ENCODE peak calls at places on chromosomes 3 and 15, in ten cellular contexts. V, R, G, H, A, T, N, U, E and X are unnamed samples.
A peak's percentile ranks its signal among the peaks of the same experiment; 100 is the strongest.

GRCh38 chr3:53160660-53161344 is at the start of gene PRKCD:
- DNase-seq in V (peak; percentile 84), R (peak; percentile 60), G (peak; percentile 86), H (peak; percentile 94), A (peak; percentile 92), T (peak; percentile 50), N (peak; percentile 82), U (peak; percentile 92), E (peak; percentile 72), X (peak; percentile 94)

GRCh38 chr3:53715815-53716483 is 130.3 kb downstream of the CHDH start:
- DNase-seq in V (no peak), R (no peak), G (no peak), H (no peak), A (no peak), T (no peak), N (no peak), U (no peak), E (no peak), X (no peak)

GRCh38 chr15:85607141-85607806 is 187.5 kb downstream of the KLHL25 start:
- DNase-seq in V (no peak), R (no peak), G (no peak), H (no peak), A (no peak), T (no peak), N (no peak), U (no peak), E (no peak), X (no peak)

GRCh38 chr3:50256978-50257890 is 11.7 kb upstream of the SEMA3B start:
- DNase-seq in V (no peak), R (no peak), G (peak; percentile 37), H (no peak), A (no peak), T (no peak), N (peak; percentile 78), U (no peak), E (no peak), X (no peak)

GRCh38 chr15:42151736-42152135 is 4.7 kb downstream of the PLA2G4F start:
- DNase-seq in V (no peak), R (no peak), G (no peak), H (peak; percentile 33), A (no peak), T (no peak), N (no peak), U (no peak), E (no peak), X (peak; percentile 20)

GRCh38 chr3:53570709-53571108 is 76.3 kb downstream of the CACNA1D start:
- DNase-seq in V (no peak), R (no peak), G (peak; percentile 25), H (peak; percentile 83), A (no peak), T (no peak), N (peak; percentile 86), U (no peak), E (no peak), X (no peak)

GRCh38 chr3:190519886-190520285 is 6.0 kb downstream of the IL1RAP start:
- DNase-seq in V (no peak), R (no peak), G (no peak), H (no peak), A (peak; percentile 69), T (no peak), N (no peak), U (no peak), E (no peak), X (no peak)

GRCh38 chr3:51718547-51719412 is 11.9 kb downstream of the GRM2 start:
- DNase-seq in V (peak; percentile 17), R (no peak), G (peak; percentile 19), H (peak; percentile 78), A (peak; percentile 15), T (peak; percentile 12), N (peak; percentile 84), U (peak; percentile 53), E (no peak), X (no peak)

GRCh38 chr15:42363487-42363886 is 4.2 kb downstream of the CAPN3 start:
- DNase-seq in V (no peak), R (no peak), G (no peak), H (no peak), A (no peak), T (no peak), N (no peak), U (no peak), E (no peak), X (no peak)

GRCh38 chr3:8538904-8539303 is 37.3 kb downstream of the LMCD1 start:
- DNase-seq in V (no peak), R (no peak), G (peak; percentile 83), H (no peak), A (no peak), T (no peak), N (no peak), U (peak; percentile 56), E (no peak), X (no peak)

GRCh38 chr3:147410518-147411234 is 1.5 kb downstream of the ZIC1 start:
- DNase-seq in V (no peak), R (no peak), G (no peak), H (no peak), A (no peak), T (no peak), N (no peak), U (no peak), E (no peak), X (peak; percentile 64)

GRCh38 chr3:170599995-170600624 is 14.2 kb upstream of the SLC7A14 start:
- DNase-seq in V (no peak), R (no peak), G (no peak), H (no peak), A (no peak), T (no peak), N (no peak), U (no peak), E (no peak), X (no peak)

GRCh38 chr3:10223676-10224639 is 24.3 kb upstream of the TATDN2 start:
- DNase-seq in V (peak; percentile 54), R (no peak), G (no peak), H (no peak), A (no peak), T (no peak), N (peak; percentile 18), U (no peak), E (no peak), X (no peak)

GRCh38 chr3:101720851-101721649 is 3.4 kb upstream of the CEP97 start:
- DNase-seq in V (no peak), R (no peak), G (peak; percentile 24), H (no peak), A (peak; percentile 18), T (no peak), N (no peak), U (no peak), E (no peak), X (no peak)

GRCh38 chr3:46660543-46661523 is 32.6 kb downstream of the ALS2CL start:
- DNase-seq in V (no peak), R (no peak), G (no peak), H (no peak), A (no peak), T (no peak), N (no peak), U (peak; percentile 12), E (no peak), X (no peak)

GRCh38 chr3:69791111-69791510 is 51.8 kb downstream of the MITF start:
- DNase-seq in V (no peak), R (no peak), G (peak; percentile 96), H (peak; percentile 85), A (peak; percentile 96), T (no peak), N (no peak), U (peak; percentile 21), E (no peak), X (peak; percentile 88)

GRCh38 chr3:58342676-58343075 is 10.0 kb downstream of the PXK start:
- DNase-seq in V (no peak), R (no peak), G (no peak), H (no peak), A (no peak), T (no peak), N (no peak), U (no peak), E (no peak), X (no peak)

GRCh38 chr3:60594025-60594424 is 657.2 kb downstream of the FHIT start:
- DNase-seq in V (no peak), R (no peak), G (peak; percentile 88), H (peak; percentile 76), A (peak; percentile 32), T (no peak), N (no peak), U (no peak), E (no peak), X (peak; percentile 72)

GRCh38 chr3:170992854-170993253 is 33.7 kb downstream of the SLC2A2 start:
- DNase-seq in V (no peak), R (no peak), G (peak; percentile 29), H (no peak), A (no peak), T (no peak), N (no peak), U (no peak), E (no peak), X (no peak)

GRCh38 chr15:31265871-31266711 is 60.5 kb upstream of the KLF13 start:
- DNase-seq in V (peak; percentile 67), R (no peak), G (peak; percentile 38), H (peak; percentile 64), A (peak; percentile 14), T (no peak), N (no peak), U (no peak), E (peak; percentile 39), X (peak; percentile 86)

GRCh38 chr3:70824785-70825184 is 512.3 kb upstream of the MDFIC2 start:
- DNase-seq in V (no peak), R (no peak), G (peak; percentile 86), H (no peak), A (peak; percentile 71), T (no peak), N (peak; percentile 39), U (no peak), E (no peak), X (no peak)

GRCh38 chr3:124759666-124760401 is 29.6 kb downstream of the UMPS start:
- DNase-seq in V (no peak), R (no peak), G (no peak), H (no peak), A (no peak), T (no peak), N (no peak), U (no peak), E (no peak), X (no peak)

GRCh38 chr3:119497824-119498187 is 541 bp upstream of the TIMMDC1 start:
- DNase-seq in V (no peak), R (no peak), G (peak; percentile 29), H (no peak), A (peak; percentile 10), T (no peak), N (no peak), U (no peak), E (no peak), X (no peak)

GRCh38 chr15:27820232-27820631 is 278.9 kb downstream of the OCA2 start:
- DNase-seq in V (no peak), R (no peak), G (peak; percentile 36), H (no peak), A (no peak), T (no peak), N (no peak), U (no peak), E (no peak), X (no peak)

GRCh38 chr3:51942603-51943450 is 664 bp downstream of the PARP3 start:
- DNase-seq in V (peak; percentile 45), R (no peak), G (peak; percentile 47), H (peak; percentile 84), A (peak; percentile 64), T (no peak), N (peak; percentile 66), U (peak; percentile 97), E (peak; percentile 31), X (peak; percentile 87)

GRCh38 chr15:69400850-69401249 is 13.3 kb upstream of the KIF23 start:
- DNase-seq in V (no peak), R (no peak), G (no peak), H (peak; percentile 18), A (no peak), T (no peak), N (no peak), U (no peak), E (no peak), X (no peak)

GRCh38 chr15:62417444-62417843 is 252.4 kb upstream of the C2CD4B start:
- DNase-seq in V (no peak), R (no peak), G (no peak), H (no peak), A (no peak), T (no peak), N (no peak), U (no peak), E (no peak), X (no peak)

GRCh38 chr3:95172549-95172948 is 1109.7 kb downstream of the NSUN3 start:
- DNase-seq in V (no peak), R (no peak), G (no peak), H (no peak), A (no peak), T (peak; percentile 19), N (no peak), U (no peak), E (no peak), X (no peak)